ENCODE peak calls at places on chromosomes 16 and 17, in five cellular contexts. X is H1, J is K562, P is HepG2, C is GM12891. I is an unnamed sample.

GRCh38 chr16:67017810-67018488 is 11.0 kb upstream of the CBFB start:
- DNase-seq in C (peak; percentile 72), P (peak; percentile 99), J (peak; percentile 90), X (peak; percentile 96), I (peak; percentile 61)

GRCh38 chr16:11001611-11002010 is 57.2 kb downstream of the CLEC16A start:
- DNase-seq in C (no peak), J (no peak), X (no peak), P (no peak), I (no peak)

GRCh38 chr17:4959261-4959965 is 8.2 kb downstream of the SPAG7 start:
- DNase-seq in P (no peak), X (no peak), J (no peak), C (no peak), I (no peak)

GRCh38 chr17:44280383-44280782 is 12.4 kb upstream of the SLC4A1 start:
- DNase-seq in C (no peak), J (no peak), X (no peak), P (no peak), I (no peak)

GRCh38 chr16:51181495-51181795 is 30.4 kb upstream of the SALL1 start:
- DNase-seq in X (peak; percentile 62), P (no peak), J (no peak), C (no peak), I (no peak)

GRCh38 chr17:70661342-70662222 is 492.2 kb downstream of the KCNJ2 start:
- DNase-seq in P (no peak), J (no peak), C (no peak), X (no peak), I (no peak)

GRCh38 chr17:28547623-28548416 is 4.6 kb downstream of the UNC119 start:
- DNase-seq in X (peak; percentile 98), C (peak; percentile 75), J (peak; percentile 64), P (peak; percentile 60), I (peak; percentile 79)

GRCh38 chr17:55496094-55496881 is 15.0 kb downstream of the SMIM36 start:
- DNase-seq in J (peak; percentile 23), P (peak; percentile 28), X (no peak), C (no peak), I (no peak)

GRCh38 chr16:6122401-6122800 is 1024.8 kb upstream of the EEF2KMT start:
- DNase-seq in P (no peak), X (no peak), C (no peak), J (no peak), I (no peak)

GRCh38 chr16:84618428-84619102 is 687 bp upstream of the COTL1 start:
- DNase-seq in X (peak; percentile 80), C (no peak), P (peak; percentile 65), J (peak; percentile 80), I (no peak)

GRCh38 chr17:20989991-20990855 is 52.6 kb downstream of the USP22 start:
- DNase-seq in J (no peak), P (peak; percentile 25), X (no peak), C (no peak), I (no peak)

GRCh38 chr17:1323336-1323735 is 43.9 kb downstream of the TRARG1 start:
- DNase-seq in P (no peak), J (no peak), X (no peak), C (no peak), I (no peak)

GRCh38 chr17:69757794-69758430 is 317.1 kb upstream of the KCNJ16 start:
- DNase-seq in C (no peak), J (no peak), X (no peak), P (no peak), I (no peak)

GRCh38 chr17:40322417-40323315 is 13.7 kb downstream of the RARA start:
- DNase-seq in C (peak; percentile 76), P (peak; percentile 55), J (peak; percentile 80), X (no peak), I (peak; percentile 81)

GRCh38 chr16:87058728-87059250 is 258.4 kb downstream of the C16orf95 start:
- DNase-seq in C (no peak), P (no peak), J (no peak), X (no peak), I (no peak)

GRCh38 chr17:69654981-69655581 is 240.6 kb downstream of the MAP2K6 start:
- DNase-seq in C (no peak), P (no peak), J (no peak), X (no peak), I (no peak)

GRCh38 chr16:12719972-12720371 is 83.7 kb downstream of the CPPED1 start:
- DNase-seq in P (no peak), X (no peak), C (no peak), J (no peak), I (no peak)

GRCh38 chr16:28610595-28611270 is 889 bp upstream of the SULT1A1 start:
- DNase-seq in P (no peak), C (no peak), J (no peak), X (no peak), I (no peak)

GRCh38 chr16:56869513-56870270 is 4.7 kb downstream of the SLC12A3 start:
- DNase-seq in J (peak; percentile 81), P (peak; percentile 77), C (no peak), X (peak; percentile 67), I (no peak)

GRCh38 chr16:61148930-61149329 is 887.3 kb downstream of the CDH8 start:
- DNase-seq in P (peak; percentile 7), C (no peak), X (no peak), J (no peak), I (no peak)

GRCh38 chr16:11167581-11167980 is 88.4 kb downstream of the SOCS1 start:
- DNase-seq in X (no peak), C (no peak), J (no peak), P (no peak), I (no peak)

GRCh38 chr17:40024901-40025300 is 9.7 kb downstream of the CSF3 start:
- DNase-seq in X (no peak), C (no peak), P (no peak), J (no peak), I (no peak)

GRCh38 chr17:74201250-74201649 is 2.2 kb upstream of the RPL38 start:
- DNase-seq in J (peak; percentile 46), X (no peak), P (no peak), C (no peak), I (no peak)

GRCh38 chr16:30927789-30928378 is 4.5 kb downstream of the FBXL19 start:
- DNase-seq in J (peak; percentile 70), P (peak; percentile 61), X (peak; percentile 76), C (peak; percentile 67), I (peak; percentile 54)

GRCh38 chr17:47279062-47279801 is 25.6 kb downstream of the ITGB3 start:
- DNase-seq in C (peak; percentile 61), J (peak; percentile 77), P (no peak), X (no peak), I (peak; percentile 58)
- TF ChIP-seq TAF1 in C (no peak), J (no peak), P (no peak), X (no peak), I (no peak)

DNA sequence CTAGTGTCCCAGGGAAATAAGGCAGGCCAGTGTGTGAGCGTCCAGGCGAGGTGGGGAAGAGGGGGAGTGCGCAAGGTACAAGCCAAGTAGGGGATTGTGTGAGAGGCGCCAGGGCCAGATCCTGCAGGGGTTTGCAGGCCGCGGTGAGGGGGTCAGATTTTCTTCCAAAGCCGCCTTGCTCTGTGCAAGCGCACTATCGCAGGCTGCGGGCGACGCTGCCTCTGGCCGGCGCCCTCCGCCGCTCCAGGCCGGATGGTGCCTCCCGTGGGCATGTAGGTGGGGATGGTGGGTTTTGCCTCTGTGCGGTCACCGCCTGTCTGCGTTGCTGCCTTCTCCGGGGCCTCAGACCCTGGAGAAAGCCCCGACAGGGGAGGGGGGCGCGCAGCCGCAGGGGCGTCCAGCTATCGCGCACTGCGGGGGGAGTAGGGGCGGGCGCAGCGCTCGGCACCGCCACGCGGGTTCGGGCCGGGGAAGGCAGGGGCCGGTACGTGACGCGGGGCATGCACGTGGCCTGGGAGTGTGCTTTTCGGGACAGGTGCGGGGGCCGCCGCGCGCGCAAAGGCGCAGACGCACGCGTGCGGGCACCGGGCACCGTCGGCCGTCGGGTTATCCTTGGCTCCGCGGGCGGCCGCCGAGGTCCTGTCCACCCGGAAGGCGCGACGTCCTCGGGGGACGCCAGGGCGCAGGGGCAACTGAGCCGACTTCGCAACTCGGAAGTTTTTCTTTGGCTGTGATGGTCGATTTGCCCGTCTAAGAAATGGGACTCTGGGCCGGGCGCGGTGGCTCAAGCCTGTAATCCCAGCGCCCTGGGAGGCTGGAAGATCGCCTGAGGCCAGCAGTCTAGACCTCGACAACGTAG is 1.1 kb upstream of the HAPSTR1 start:
- DNase-seq in X (peak; percentile 71), J (peak; percentile 50), P (no peak), C (peak; percentile 35), I (peak; percentile 36)
- TF ChIP-seq TAF1 in X (peak; percentile 60), J (peak; percentile 18), P (no peak), C (no peak), I (no peak)

DNA sequence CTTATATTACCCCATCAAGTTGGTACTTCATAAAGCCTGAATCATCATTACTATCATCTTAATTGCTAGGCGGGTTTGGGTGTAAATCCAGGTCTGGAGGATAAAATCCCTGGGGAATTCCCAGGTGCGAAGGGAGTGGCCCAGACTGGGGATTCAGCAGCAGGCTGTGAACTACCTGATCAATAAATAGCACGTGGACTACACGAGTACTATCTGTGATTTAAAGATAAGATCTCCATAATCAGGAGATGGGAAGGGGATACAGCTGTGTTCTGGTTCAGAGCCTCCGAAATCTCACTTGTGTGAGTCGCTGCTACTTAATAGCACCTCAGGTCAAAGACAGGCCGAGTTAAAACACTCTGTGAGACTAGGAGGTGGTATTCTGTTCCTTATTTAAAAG is 512.6 kb upstream of the ZFHX3 start:
- DNase-seq in X (no peak), P (no peak), C (no peak), J (no peak), I (no peak)
- TF ChIP-seq TAF1 in X (no peak), P (no peak), C (no peak), J (no peak), I (no peak)

DNA sequence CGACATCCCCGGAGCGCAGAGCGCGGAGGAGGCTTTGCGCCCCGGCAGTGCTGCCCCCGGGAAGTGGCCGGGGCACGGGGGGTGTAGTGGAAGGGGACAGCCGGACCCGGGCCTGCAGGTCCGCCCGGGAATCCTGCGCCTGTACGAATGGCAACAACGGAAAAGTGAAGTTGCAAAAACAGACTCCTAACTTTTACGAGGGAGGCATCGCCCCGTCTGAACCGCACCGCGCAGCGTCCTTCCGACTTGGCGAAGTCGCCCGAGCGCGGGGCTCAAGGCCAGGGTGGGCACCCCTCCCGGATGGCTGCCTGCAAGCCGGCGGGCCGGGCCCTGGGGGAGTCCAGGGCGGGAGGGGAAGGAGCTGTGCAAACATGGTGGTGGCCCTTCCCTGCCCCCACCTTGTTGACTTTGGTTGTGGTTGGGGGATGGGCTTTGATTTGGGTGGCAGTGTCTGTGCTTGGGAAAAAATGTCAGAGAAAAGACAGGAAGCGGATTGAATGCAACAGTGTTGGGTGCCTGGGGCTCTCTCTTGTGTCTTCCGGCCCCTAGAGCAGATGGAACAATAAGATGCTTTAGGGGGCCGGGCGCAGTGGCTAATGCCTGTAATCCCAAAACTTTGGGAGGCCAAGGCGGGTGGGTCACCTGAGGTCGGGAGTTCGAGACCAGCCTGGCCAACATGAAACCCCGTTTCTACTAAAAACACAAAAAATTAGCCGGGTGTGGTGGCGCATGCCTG is 675 bp downstream of the RNF213 start:
- DNase-seq in J (peak; percentile 34), P (peak; percentile 90), C (no peak), X (peak; percentile 86), I (no peak)
- TF ChIP-seq TAF1 in J (no peak), P (peak; percentile 69), C (no peak), X (peak; percentile 60), I (no peak)

DNA sequence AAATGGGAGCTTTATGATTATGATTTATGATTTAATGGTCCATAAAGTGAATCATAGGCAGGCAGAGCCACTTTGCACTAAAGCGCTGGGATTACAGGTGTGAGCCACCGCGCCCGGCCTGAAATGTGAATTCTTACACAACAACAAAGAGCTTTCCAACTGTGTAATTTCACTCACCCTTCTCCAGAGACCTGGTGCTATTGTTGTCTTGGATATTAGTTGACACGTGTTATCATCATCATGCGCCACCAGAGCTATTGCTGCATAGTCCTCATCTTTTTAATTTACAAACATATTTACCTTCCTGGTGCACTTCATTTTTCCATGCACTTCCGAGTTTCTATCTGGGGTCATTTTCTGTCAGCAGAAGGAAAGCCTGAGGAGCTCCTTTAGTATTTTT is 4.8 kb upstream of the UTS2R start:
- DNase-seq in C (no peak), P (no peak), J (no peak), X (no peak), I (no peak)
- TF ChIP-seq TAF1 in C (no peak), P (no peak), J (no peak), X (no peak), I (no peak)